ENCODE peak calls at places on chromosomes 12 and 14, in eight cellular contexts. S is kidney, C is cardiac muscle cell, W is suprapubic skin, J is uterus, X is SJCRH30, T is pancreas, V is transverse colon. M is an unnamed sample. For H3K9me3 and H3K4me1, the result is how much of the 10 kb centered on the place peaks cover.

GRCh38 chr14:60356921-60357550 is 108.0 kb downstream of the PPM1A start:
- DNase-seq in X (no peak), S (no peak), C (peak), W (no peak), J (no peak), V (no peak), T (no peak), M (no peak)

GRCh38 chr12:18747960-18748359 is 10.0 kb downstream of the CAPZA3 start:
- DNase-seq in V (no peak), C (peak), X (no peak), J (no peak), S (no peak), T (no peak), W (no peak), M (no peak)

GRCh38 chr12:51160814-51161459 is 12.0 kb downstream of the TFCP2 start:
- DNase-seq in V (no peak), S (no peak), X (no peak), W (no peak), J (no peak), T (no peak), C (no peak), M (no peak)

GRCh38 chr14:95727084-95727700 is 13.3 kb upstream of the TCL1A start:
- DNase-seq in J (no peak), V (no peak), W (no peak), C (no peak), X (no peak), S (no peak), T (peak), M (no peak)

GRCh38 chr14:97788846-97789528 is 991.8 kb downstream of the VRK1 start:
- DNase-seq in C (no peak), S (no peak), V (no peak), J (no peak), T (no peak), W (no peak), X (no peak), M (no peak)

GRCh38 chr12:123532808-123533649 is 490 bp downstream of the RILPL1 start:
- DNase-seq in J (no peak), C (peak), T (peak), S (peak), V (peak), X (peak), W (peak), M (no peak)

GRCh38 chr12:124660846-124661245 is 93.4 kb upstream of the NCOR2 start:
- DNase-seq in C (no peak), X (peak), V (no peak), W (no peak), J (no peak), T (no peak), S (peak), M (no peak)

GRCh38 chr14:31970744-31971143 is 106.4 kb upstream of the ARHGAP5 start:
- DNase-seq in V (no peak), S (no peak), W (no peak), X (no peak), C (no peak), T (no peak), J (no peak), M (no peak)

GRCh38 chr14:30227871-30228270 is 300.2 kb upstream of the PRKD1 start:
- DNase-seq in C (no peak), T (no peak), J (peak), S (no peak), X (no peak), W (no peak), V (no peak), M (no peak)

GRCh38 chr12:31756977-31757420 is 28.2 kb upstream of the AMN1 start:
- DNase-seq in X (no peak), T (no peak), J (no peak), S (no peak), C (no peak), W (no peak), V (peak), M (no peak)

GRCh38 chr14:88682495-88683114 is 110.1 kb downstream of the EML5 start:
- DNase-seq in X (no peak), V (no peak), J (no peak), T (no peak), C (peak), S (no peak), W (no peak), M (no peak)

GRCh38 chr12:51345681-51346080 is 798 bp downstream of the CELA1 start:
- DNase-seq in C (no peak), V (no peak), S (no peak), T (no peak), X (no peak), W (no peak), J (no peak), M (no peak)

GRCh38 chr12:28313631-28314030 is 123.4 kb downstream of the CCDC91 start:
- DNase-seq in W (no peak), J (no peak), V (no peak), X (peak), T (no peak), C (no peak), S (no peak), M (no peak)

GRCh38 chr12:91991397-91992187 is 154.1 kb downstream of the BTG1 start:
- DNase-seq in S (no peak), T (no peak), C (no peak), X (no peak), J (no peak), V (no peak), W (no peak), M (no peak)

GRCh38 chr14:51180577-51180976 is 59.5 kb upstream of the TMX1 start:
- DNase-seq in W (no peak), T (no peak), C (no peak), S (no peak), V (no peak), X (no peak), J (no peak), M (no peak)

GRCh38 chr12:46384451-46385301 is 12.1 kb upstream of the SLC38A2 start:
- DNase-seq in J (no peak), S (no peak), C (no peak), W (no peak), V (no peak), X (no peak), T (no peak), M (no peak)
- H3K9me3 ChIP-seq in J (under half), S (under half), C (under half), W (under half), V (under half), X (under half), T (under half), M (under half)

DNA sequence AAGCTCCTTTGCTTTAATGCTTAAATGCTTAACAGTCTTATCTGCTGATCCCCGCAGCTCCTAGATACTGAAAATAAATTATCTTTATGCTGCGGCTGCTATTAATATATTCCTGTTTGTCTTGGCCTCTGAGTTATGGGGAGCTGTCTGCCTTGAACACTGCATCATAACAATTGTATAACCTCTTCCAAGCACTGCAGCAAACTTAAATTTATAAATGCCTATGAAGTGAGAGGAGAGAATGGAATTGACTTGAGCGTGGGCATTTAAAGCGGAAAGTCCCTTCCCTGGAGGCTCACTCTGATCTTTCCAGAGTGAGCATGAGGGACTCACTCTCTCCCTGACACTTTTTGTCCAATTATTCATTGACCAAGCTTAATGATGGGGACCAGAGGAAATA is 23.1 kb upstream of the DCP1B start:
- DNase-seq in J (peak), V (no peak), C (no peak), X (no peak), W (no peak), T (no peak), S (no peak), M (no peak)
- H3K4me1 ChIP-seq in J (under half), V (under half), C (under half), X (under half), W (under half), T (under half), S (under half), M (under half)

DNA sequence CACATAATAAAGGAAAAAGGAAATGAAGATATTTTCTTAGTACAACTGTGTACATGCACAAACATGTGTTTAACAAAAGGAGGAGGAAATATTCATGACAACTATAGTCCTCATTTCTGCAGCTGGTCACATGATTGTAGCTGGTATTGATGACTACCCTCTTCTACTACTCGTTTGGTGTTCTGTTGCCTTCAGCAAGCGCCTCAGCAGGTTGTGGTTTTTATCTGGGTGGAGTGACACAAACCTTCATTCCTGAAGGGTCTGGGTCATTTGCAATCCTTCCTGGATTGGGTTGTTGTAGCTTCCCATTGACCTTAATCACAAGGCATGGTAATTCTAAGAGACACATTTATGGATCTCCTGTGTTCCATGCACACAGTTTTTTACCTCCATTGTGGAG is 1009.9 kb upstream of the USP15 start:
- DNase-seq in X (no peak), J (no peak), C (no peak), V (no peak), T (no peak), W (no peak), S (no peak), M (no peak)
- H3K9me3 ChIP-seq in X (under half), J (under half), C (under half), V (under half), T (under half), W (under half), S (under half), M (under half)

GRCh38 chr12:47207829-47208248 is 128.1 kb upstream of the AMIGO2 start:
- DNase-seq in T (no peak), C (no peak), J (no peak), V (no peak), W (no peak), X (no peak), S (no peak), M (no peak)
- H3K4me1 ChIP-seq in T (under half), C (under half), J (under half), V (under half), W (under half), X (under half), S (under half), M (under half)

GRCh38 chr12:34151019-34151418 is 128.7 kb downstream of the ALG10 start:
- DNase-seq in T (no peak), C (no peak), V (no peak), W (no peak), S (no peak), J (no peak), X (no peak), M (no peak)
- H3K9me3 ChIP-seq in T (under half), C (under half), V (under half), W (under half), S (under half), J (under half), X (under half), M (under half)

GRCh38 chr12:93134893-93135285 is 205.8 kb upstream of the EEA1 start:
- DNase-seq in W (no peak), J (no peak), S (no peak), V (no peak), C (no peak), T (no peak), X (no peak), M (no peak)

GRCh38 chr12:93130371-93131049 is 201.4 kb upstream of the EEA1 start:
- DNase-seq in S (no peak), V (no peak), T (no peak), J (no peak), C (peak), W (no peak), X (no peak), M (no peak)

GRCh38 chr12:93135286-93136239 is 206.5 kb upstream of the EEA1 start:
- DNase-seq in W (no peak), S (no peak), J (no peak), C (no peak), X (no peak), V (no peak), T (no peak), M (no peak)

GRCh38 chr12:93134175-93134574 is 205.1 kb upstream of the EEA1 start:
- DNase-seq in X (no peak), S (no peak), C (no peak), V (no peak), T (no peak), J (no peak), W (no peak), M (no peak)

GRCh38 chr12:93133361-93133760 is 204.3 kb upstream of the EEA1 start:
- DNase-seq in W (no peak), V (no peak), X (no peak), J (no peak), C (no peak), S (no peak), T (no peak), M (no peak)
- H3K4me1 ChIP-seq in W (under half), V (under half), X (under half), J (under half), C (under half), S (under half), T (under half), M (under half)